ENCODE peak calls at places on chromosomes 4 and X, in six cellular contexts. A is PC-3, E is MCF 10A, J is AG09319, U is cardiac fibroblast, M is glutamatergic neuron. B is an unnamed sample.

GRCh38 chrX:3639236-3639635 is 74.2 kb downstream of the PRKX start:
- DNase-seq in A (no peak), E (no peak), J (no peak), U (peak; percentile 36), M (no peak), B (no peak)

GRCh38 chr4:139704915-139705485 is 39.4 kb downstream of the MGST2 start:
- DNase-seq in A (peak; percentile 10), E (peak; percentile 16), J (no peak), U (peak; percentile 26), M (no peak), B (no peak)

GRCh38 chr4:88320780-88321373 is 36.5 kb upstream of the PPM1K start:
- DNase-seq in A (peak; percentile 30), E (no peak), J (no peak), U (peak; percentile 24), M (no peak), B (no peak)

GRCh38 chr4:11079171-11079570 is 349.5 kb downstream of the HS3ST1 start:
- DNase-seq in A (peak; percentile 13), E (peak; percentile 73), J (no peak), U (peak; percentile 20), M (no peak), B (no peak)

GRCh38 chr4:10810411-10810810 is 125.8 kb upstream of the CLNK start:
- DNase-seq in A (no peak), E (peak; percentile 5), J (no peak), U (no peak), M (no peak), B (no peak)

GRCh38 chr4:123825596-123826291 is 429.1 kb downstream of the SPRY1 start:
- DNase-seq in A (peak; percentile 11), E (peak; percentile 47), J (no peak), U (peak; percentile 49), M (no peak), B (no peak)

GRCh38 chr4:93147524-93148212 is 680.9 kb upstream of the ATOH1 start:
- DNase-seq in A (no peak), E (no peak), J (no peak), U (no peak), M (no peak), B (no peak)

GRCh38 chr4:18398661-18399060 is 377.1 kb upstream of the LCORL start:
- DNase-seq in A (no peak), E (no peak), J (no peak), U (no peak), M (peak; percentile 57), B (no peak)

GRCh38 chr4:4752025-4752424 is 107.4 kb upstream of the MSX1 start:
- DNase-seq in A (no peak), E (no peak), J (no peak), U (no peak), M (no peak), B (no peak)

GRCh38 chrX:38968344-38968743 is 167.1 kb downstream of the MID1IP1 start:
- DNase-seq in A (no peak), E (no peak), J (no peak), U (peak; percentile 34), M (no peak), B (no peak)

GRCh38 chr4:88360256-88360655 is 18.4 kb upstream of the HERC6 start:
- DNase-seq in A (no peak), E (no peak), J (no peak), U (no peak), M (no peak), B (no peak)

GRCh38 chr4:54109226-54110018 is 9.5 kb downstream of the GSX2 start:
- DNase-seq in A (no peak), E (no peak), J (no peak), U (no peak), M (peak; percentile 34), B (no peak)

GRCh38 chrX:45172890-45173289 is 27.8 kb downstream of the DIPK2B start:
- DNase-seq in A (peak; percentile 90), E (peak; percentile 82), J (no peak), U (peak; percentile 6), M (no peak), B (no peak)

GRCh38 chr4:183097251-183098079 is 1.6 kb upstream of the WWC2 start:
- DNase-seq in A (no peak), E (no peak), J (no peak), U (no peak), M (peak; percentile 26), B (peak; percentile 37)

GRCh38 chrX:16712116-16712824 is at the start of gene CTPS2:
- DNase-seq in A (peak; percentile 63), E (peak; percentile 67), J (no peak), U (peak; percentile 61), M (peak; percentile 58), B (peak; percentile 58)

GRCh38 chr4:129164243-129164642 is 68.3 kb downstream of the C4orf33 start:
- DNase-seq in A (no peak), E (no peak), J (no peak), U (no peak), M (no peak), B (no peak)

GRCh38 chr4:74362347-74362746 is 2.6 kb upstream of the EREG start:
- DNase-seq in A (peak; percentile 69), E (no peak), J (no peak), U (no peak), M (no peak), B (no peak)
- TF ChIP-seq CTCF in A (no peak), E (no peak), J (no peak), U (no peak), M (no peak), B (no peak)

DNA sequence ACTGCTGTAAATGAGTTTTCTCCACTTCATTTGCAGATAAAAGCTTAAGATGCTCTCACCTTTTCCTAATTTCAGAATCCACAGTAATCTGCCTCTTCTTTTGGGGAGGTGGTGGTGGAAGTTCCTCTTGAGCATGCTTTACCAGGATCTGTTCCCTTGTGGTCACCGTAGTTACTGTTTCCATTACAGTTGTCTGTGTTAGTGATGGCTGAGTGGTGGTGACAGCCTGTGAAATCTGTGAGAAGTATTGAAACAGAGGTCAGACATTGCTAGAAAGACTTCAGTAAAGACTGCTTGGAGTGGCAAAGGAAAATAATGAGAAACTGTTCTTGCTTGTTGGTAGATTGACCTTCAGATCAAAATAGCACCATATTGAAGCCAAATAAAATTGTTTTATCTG is 666.2 kb downstream of the DMD start:
- DNase-seq in A (no peak), E (no peak), J (no peak), U (no peak), M (no peak), B (no peak)
- TF ChIP-seq CTCF in A (no peak), E (no peak), J (no peak), U (no peak), M (no peak), B (no peak)

DNA sequence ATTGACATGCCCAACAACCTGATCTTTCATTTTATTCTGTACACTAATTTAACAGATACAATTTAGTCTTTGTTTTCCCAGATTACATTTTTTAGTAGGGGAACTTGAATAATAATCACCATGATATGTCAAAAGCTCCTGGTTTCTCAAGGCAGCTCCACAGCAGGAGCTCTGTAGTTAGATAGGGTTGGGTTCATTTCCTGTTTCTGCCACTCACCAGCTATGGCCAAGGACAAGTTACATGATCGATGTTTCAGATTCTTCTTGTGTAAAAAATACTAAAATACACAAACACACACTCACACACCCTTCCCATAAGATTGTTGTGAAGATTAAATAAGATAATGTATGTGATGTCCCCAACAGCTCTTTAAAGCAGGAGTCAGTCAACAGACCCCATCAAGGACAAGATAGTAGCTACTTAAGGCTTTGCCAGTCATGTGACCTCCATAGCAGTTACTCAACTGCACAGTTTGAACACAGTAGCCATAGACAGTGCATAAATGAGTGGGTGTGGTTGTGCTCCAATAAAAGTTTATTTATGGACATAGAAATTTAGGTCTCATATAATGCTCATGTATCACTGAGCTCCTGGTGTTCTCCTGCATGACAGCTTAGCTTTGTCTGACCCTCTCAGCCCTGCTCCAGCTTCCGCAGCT is 18.4 kb downstream of the GUCY1A1 start:
- DNase-seq in A (no peak), E (no peak), J (no peak), U (no peak), M (no peak), B (no peak)
- TF ChIP-seq CTCF in A (no peak), E (no peak), J (no peak), U (no peak), M (no peak), B (no peak)

GRCh38 chrX:149881081-149881711 is at the start of gene MAGEA8:
- DNase-seq in A (no peak), E (no peak), J (no peak), U (no peak), M (no peak), B (no peak)
- TF ChIP-seq CTCF in A (peak; percentile 32), E (peak; percentile 15), J (no peak), U (peak; percentile 6), M (no peak), B (no peak)

DNA sequence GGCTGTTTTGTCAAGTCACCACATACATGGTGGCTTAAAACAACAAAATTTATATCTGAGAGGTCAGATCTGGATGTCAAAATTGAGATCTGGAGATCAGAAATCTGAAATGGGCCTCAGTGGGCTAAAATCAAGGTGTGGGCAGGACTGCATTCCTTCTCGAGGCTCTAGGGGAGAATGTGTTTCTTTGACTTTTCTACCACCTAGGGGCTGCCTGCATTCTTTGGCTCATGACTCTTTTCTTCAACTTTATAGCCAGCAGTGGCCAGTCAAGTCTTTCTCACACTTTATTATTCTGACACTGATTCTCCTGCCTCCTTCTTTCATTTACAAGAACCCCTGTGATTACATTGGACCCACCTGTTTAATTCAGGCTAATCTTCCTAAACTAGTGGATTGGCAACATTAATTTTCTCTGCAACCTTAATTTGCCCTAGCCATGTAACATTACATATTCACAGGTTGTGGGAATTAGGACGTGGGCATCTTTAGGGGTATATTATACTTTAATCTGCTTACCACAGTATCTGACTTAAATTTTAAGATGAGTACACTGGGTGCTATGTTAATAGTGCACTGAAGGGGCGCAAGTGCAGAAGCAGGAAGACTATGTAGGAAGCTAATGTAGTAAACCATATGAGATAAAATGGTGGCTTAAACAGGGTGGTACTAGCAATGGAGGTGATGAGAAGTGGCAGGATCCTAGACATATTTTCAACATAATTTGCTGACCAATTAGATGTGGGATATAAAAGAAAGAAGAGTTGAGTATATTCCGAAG is 188.0 kb downstream of the SLC4A4 start:
- DNase-seq in A (peak; percentile 33), E (no peak), J (no peak), U (no peak), M (no peak), B (no peak)
- TF ChIP-seq CTCF in A (peak; percentile 52), E (no peak), J (no peak), U (peak; percentile 11), M (no peak), B (no peak)

DNA sequence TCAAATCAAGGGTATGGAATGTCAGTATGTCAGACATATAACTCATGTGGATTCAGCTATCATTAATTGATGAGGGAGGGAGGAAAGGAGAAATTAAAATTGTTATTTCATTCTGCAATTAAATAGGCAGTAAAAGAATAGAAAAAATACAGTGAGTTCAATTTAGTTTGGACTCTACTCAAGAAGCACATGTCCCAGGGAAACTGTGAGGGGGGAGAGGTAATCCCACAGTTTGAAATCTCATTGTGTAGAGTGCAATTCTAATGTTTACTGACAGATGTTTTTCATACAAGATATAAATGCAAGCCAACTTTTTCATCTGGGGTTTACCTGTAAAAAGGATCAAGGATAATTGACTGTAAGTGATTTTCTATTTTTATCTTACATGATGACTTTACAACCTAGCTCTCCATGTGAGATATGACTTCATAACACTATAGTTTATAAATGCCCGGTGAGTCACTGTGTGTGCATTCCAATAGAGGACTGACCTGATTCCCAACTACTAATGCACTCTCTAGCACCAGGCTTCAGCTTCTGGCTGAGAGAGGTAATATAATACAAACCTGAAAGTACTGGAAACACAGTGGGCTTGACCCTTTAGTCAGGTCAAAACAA is 35.2 kb upstream of the SCD5 start:
- DNase-seq in A (peak; percentile 68), E (peak; percentile 24), J (peak; percentile 35), U (peak; percentile 66), M (no peak), B (no peak)
- TF ChIP-seq CTCF in A (no peak), E (no peak), J (no peak), U (no peak), M (no peak), B (no peak)

GRCh38 chrX:19535481-19535880 is 20.2 kb upstream of the MAP3K15 start:
- DNase-seq in A (peak; percentile 43), E (peak; percentile 34), J (no peak), U (peak; percentile 47), M (no peak), B (no peak)
- TF ChIP-seq CTCF in A (peak; percentile 55), E (peak; percentile 13), J (peak; percentile 23), U (peak; percentile 27), M (peak; percentile 27), B (no peak)